ENCODE peak calls at places on chromosomes 4 and X, in five cellular contexts. B, C, A, H and K are unnamed samples.

GRCh38 chr4:100162027-100162685 is 28.1 kb downstream of the DDIT4L start:
- DNase-seq in B (no peak), C (no peak), A (no peak), H (no peak), K (no peak)

GRCh38 chrX:40157228-40158035 is 59.7 kb upstream of the BCOR start:
- DNase-seq in B (no peak), C (peak; percentile 35), A (no peak), H (no peak), K (no peak)

GRCh38 chrX:111083101-111083500 is 12.9 kb upstream of the PAK3 start:
- DNase-seq in B (no peak), C (no peak), A (no peak), H (peak; percentile 59), K (peak; percentile 27)

GRCh38 chrX:36978886-36979285 is 29.3 kb upstream of the FAM47C start:
- DNase-seq in B (no peak), C (no peak), A (no peak), H (peak; percentile 15), K (no peak)

GRCh38 chr4:38583102-38583501 is 80.9 kb upstream of the KLF3 start:
- DNase-seq in B (no peak), C (no peak), A (no peak), H (peak; percentile 45), K (no peak)

GRCh38 chr4:24488399-24489164 is 95.8 kb downstream of the DHX15 start:
- DNase-seq in B (peak; percentile 75), C (peak; percentile 79), A (no peak), H (no peak), K (peak; percentile 68)

GRCh38 chr4:15376145-15376544 is 51.7 kb upstream of the C1QTNF7 start:
- DNase-seq in B (no peak), C (no peak), A (no peak), H (no peak), K (peak; percentile 23)

GRCh38 chrX:153970398-153971123 is 1.1 kb downstream of the HCFC1 start:
- DNase-seq in B (peak; percentile 79), C (no peak), A (no peak), H (peak; percentile 29), K (peak; percentile 77)

GRCh38 chrX:98956014-98956413 is 1454.1 kb downstream of the PCDH19 start:
- DNase-seq in B (no peak), C (no peak), A (no peak), H (no peak), K (no peak)

GRCh38 chrX:39766882-39767281 is 330.9 kb downstream of the BCOR start:
- DNase-seq in B (no peak), C (no peak), A (no peak), H (no peak), K (no peak)

GRCh38 chr4:40953253-40954118 is 203.7 kb downstream of the NSUN7 start:
- DNase-seq in B (peak; percentile 26), C (no peak), A (no peak), H (no peak), K (no peak)

GRCh38 chr4:1863297-1864033 is 7.5 kb upstream of the LETM1 start:
- DNase-seq in B (no peak), C (no peak), A (no peak), H (no peak), K (no peak)

GRCh38 chrX:155544886-155545285 is 67.9 kb downstream of the TMLHE start:
- DNase-seq in B (peak; percentile 30), C (no peak), A (no peak), H (peak; percentile 45), K (no peak)

GRCh38 chrX:113929004-113929403 is 654.9 kb upstream of the HTR2C start:
- DNase-seq in B (peak; percentile 67), C (no peak), A (no peak), H (peak; percentile 5), K (peak; percentile 60)

GRCh38 chrX:16855363-16856075 is 14.6 kb downstream of the RBBP7 start:
- DNase-seq in B (no peak), C (no peak), A (no peak), H (no peak), K (no peak)

GRCh38 chr4:54661686-54662085 is 3.9 kb downstream of the KIT start:
- DNase-seq in B (peak; percentile 55), C (no peak), A (peak; percentile 46), H (peak; percentile 66), K (peak; percentile 82)

GRCh38 chrX:1242901-1243402 is 25.7 kb upstream of the CSF2RA start:
- DNase-seq in B (no peak), C (no peak), A (no peak), H (no peak), K (no peak)

GRCh38 chr4:90718926-90719325 is 591.7 kb downstream of the CCSER1 start:
- DNase-seq in B (no peak), C (no peak), A (no peak), H (no peak), K (no peak)

GRCh38 chr4:1226167-1226514 is 22.8 kb downstream of the CTBP1 start:
- DNase-seq in B (no peak), C (no peak), A (no peak), H (no peak), K (no peak)

GRCh38 chr4:150310159-150310895 is 232.1 kb downstream of the DCLK2 start:
- DNase-seq in B (peak; percentile 27), C (no peak), A (peak; percentile 30), H (peak; percentile 53), K (no peak)

GRCh38 chr4:16897991-16898827 is at the start of gene LDB2:
- DNase-seq in B (peak; percentile 91), C (peak; percentile 72), A (peak; percentile 66), H (peak; percentile 44), K (peak; percentile 81)

GRCh38 chr4:87865288-87865687 is 32.5 kb downstream of the MEPE start:
- DNase-seq in B (no peak), C (no peak), A (no peak), H (no peak), K (no peak)

GRCh38 chr4:152014280-152014679 is 253.5 kb upstream of the GATB start:
- DNase-seq in B (no peak), C (no peak), A (no peak), H (no peak), K (no peak)

GRCh38 chr4:177214935-177215334 is 94.7 kb upstream of the NEIL3 start:
- DNase-seq in B (no peak), C (no peak), A (no peak), H (no peak), K (no peak)

GRCh38 chrX:2483398-2483797 is 17.4 kb downstream of the DHRSX start:
- DNase-seq in B (no peak), C (peak; percentile 28), A (no peak), H (no peak), K (no peak)

GRCh38 chr4:86218721-86219481 is 141.0 kb downstream of the MAPK10 start:
- DNase-seq in B (peak; percentile 84), C (no peak), A (no peak), H (no peak), K (peak; percentile 62)

GRCh38 chrX:134396174-134396573 is 63.8 kb upstream of the HPRT1 start:
- DNase-seq in B (peak; percentile 30), C (no peak), A (no peak), H (no peak), K (peak; percentile 19)

GRCh38 chr4:20711335-20711734 is 11.1 kb downstream of the PACRGL start:
- DNase-seq in B (no peak), C (no peak), A (no peak), H (no peak), K (no peak)

GRCh38 chr4:47419296-47419695 is 44.2 kb downstream of the COMMD8 start:
- DNase-seq in B (no peak), C (no peak), A (no peak), H (no peak), K (no peak)

GRCh38 chr4:157075811-157076577 is at the start of gene GLRB:
- DNase-seq in B (peak; percentile 22), C (peak; percentile 58), A (no peak), H (no peak), K (peak; percentile 32)

GRCh38 chrX:110086916-110087484 is 84.1 kb downstream of the TMEM164 start:
- DNase-seq in B (peak; percentile 86), C (no peak), A (no peak), H (peak; percentile 39), K (peak; percentile 97)

GRCh38 chrX:130118941-130119640 is 8.8 kb upstream of the ELF4 start:
- DNase-seq in B (peak; percentile 50), C (no peak), A (no peak), H (no peak), K (peak; percentile 76)

GRCh38 chr4:79141530-79141929 is 184.3 kb downstream of the NAA11 start:
- DNase-seq in B (peak; percentile 4), C (no peak), A (no peak), H (peak; percentile 6), K (peak; percentile 19)

GRCh38 chr4:2336659-2337058 is 74.8 kb upstream of the MXD4 start:
- DNase-seq in B (no peak), C (no peak), A (no peak), H (no peak), K (no peak)

GRCh38 chr4:174450452-174450851 is 71.8 kb downstream of the HPGD start:
- DNase-seq in B (peak; percentile 38), C (no peak), A (no peak), H (no peak), K (no peak)

DNA sequence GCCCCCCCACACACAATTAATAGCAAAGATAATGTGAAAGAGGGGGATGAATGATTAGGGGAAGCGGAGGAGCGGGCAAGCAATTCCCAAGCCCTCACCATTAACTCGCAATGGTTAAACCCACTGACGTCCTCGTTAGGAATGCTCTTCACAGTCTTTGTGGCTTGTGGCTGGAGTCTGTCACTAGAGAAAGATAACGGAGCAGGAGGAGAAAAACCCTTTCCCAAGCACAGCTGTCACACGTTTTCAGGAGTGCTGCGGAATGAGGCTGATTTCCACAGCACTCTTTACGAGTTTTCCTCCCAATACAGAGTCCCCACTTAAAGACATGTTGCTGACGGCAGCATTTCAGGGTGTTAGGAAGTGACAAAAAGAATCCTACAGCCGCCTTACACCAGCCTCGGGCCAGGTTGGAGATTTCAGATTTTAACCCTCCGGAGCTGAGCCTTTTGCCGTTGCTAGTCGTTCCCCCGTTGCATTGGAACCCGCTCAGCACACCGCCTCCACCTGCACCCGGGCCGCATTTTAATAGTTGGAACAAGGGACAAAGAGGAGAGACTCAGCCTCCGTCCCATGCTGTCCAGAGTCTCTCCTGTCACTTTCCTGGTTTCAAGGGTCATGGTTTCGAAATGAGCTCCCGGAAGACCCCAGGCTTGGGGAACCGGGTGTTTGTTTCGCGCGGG is 92.2 kb downstream of the GEMIN8 start:
- DNase-seq in B (peak; percentile 45), C (no peak), A (no peak), H (peak; percentile 49), K (peak; percentile 70)
- TF ChIP-seq CTCF in B (no peak), C (no peak), A (no peak), H (no peak), K (no peak)

GRCh38 chr4:180455226-180455625 is 1788.0 kb upstream of the TENM3 start:
- DNase-seq in B (no peak), C (no peak), A (no peak), H (no peak), K (no peak)

GRCh38 chr4:180449395-180449956 is 1793.7 kb upstream of the TENM3 start:
- DNase-seq in B (no peak), C (no peak), A (no peak), H (peak; percentile 8), K (no peak)
- H3K4me3 ChIP-seq in B (no peak overlapping the region), C (no peak overlapping the region), A (no peak overlapping the region), H (no peak overlapping the region), K (no peak overlapping the region)

GRCh38 chrX:107775000-107775733 is 420 bp downstream of the TSC22D3 start:
- DNase-seq in B (no peak), C (no peak), A (no peak), H (no peak), K (no peak)
- TF ChIP-seq CTCF in B (no peak), C (no peak), A (no peak), H (no peak), K (peak; percentile 4)

GRCh38 chrX:136616987-136617685 is 30.8 kb upstream of the CD40LG start:
- DNase-seq in B (no peak), C (no peak), A (no peak), H (no peak), K (no peak)
- H3K4me3 ChIP-seq in B (no peak overlapping the region), C (no peak overlapping the region), A (no peak overlapping the region), H (no peak overlapping the region), K (no peak overlapping the region)